ENCODE peak calls at places on chromosomes 12 and 14, in seven cellular contexts. X is type B pancreatic cell; I is EH; O is HFFc6; S is activated naive CD4-positive, alpha-beta T cell treated with anti-CD3 and anti-CD28 coated beads, Interleukin-2, amount 50 U/mL, for 16 hours; P is T-cell; J is activated T-cell treated with anti-CD3 and anti-CD28 coated beads for 4 hours. N is an unnamed sample.
A peak's percentile ranks its signal among the peaks of the same experiment; 100 is the strongest.

GRCh38 chr12:12927211-12928079 is 24.5 kb downstream of the GPRC5D start:
- DNase-seq in X (peak; percentile 82), I (no peak), O (no peak), S (peak; percentile 58), P (peak; percentile 53), J (no peak), N (no peak)

GRCh38 chr12:16608346-16608745 is 2.4 kb upstream of the LMO3 start:
- DNase-seq in X (no peak), I (no peak), O (no peak), S (no peak), P (no peak), J (no peak), N (no peak)

GRCh38 chr12:80625901-80626300 is 81.5 kb upstream of the MYF6 start:
- DNase-seq in X (no peak), I (peak; percentile 66), O (no peak), S (no peak), P (no peak), J (no peak), N (no peak)

GRCh38 chr12:96186902-96187301 is 7.3 kb upstream of the ELK3 start:
- DNase-seq in X (no peak), I (no peak), O (no peak), S (no peak), P (no peak), J (no peak), N (no peak)

GRCh38 chr14:49303952-49304516 is 282.1 kb downstream of the RPS29 start:
- DNase-seq in X (no peak), I (peak; percentile 15), O (no peak), S (no peak), P (no peak), J (no peak), N (no peak)

GRCh38 chr12:50110762-50111416 is 1.1 kb upstream of the COX14 start:
- DNase-seq in X (no peak), I (peak; percentile 75), O (peak; percentile 30), S (no peak), P (no peak), J (no peak), N (no peak)

GRCh38 chr12:57240926-57241555 is 9.9 kb downstream of the STAC3 start:
- DNase-seq in X (no peak), I (peak; percentile 35), O (peak; percentile 28), S (peak; percentile 39), P (no peak), J (no peak), N (no peak)

GRCh38 chr12:56763753-56764657 is 881 bp downstream of the HSD17B6 start:
- DNase-seq in X (no peak), I (peak; percentile 86), O (peak; percentile 65), S (no peak), P (no peak), J (no peak), N (no peak)

GRCh38 chr12:11765817-11766794 is 116.6 kb downstream of the ETV6 start:
- DNase-seq in X (no peak), I (peak; percentile 89), O (peak; percentile 35), S (peak; percentile 80), P (peak; percentile 48), J (peak; percentile 33), N (no peak)

GRCh38 chr14:80434574-80435321 is 223.4 kb upstream of the DIO2 start:
- DNase-seq in X (no peak), I (no peak), O (no peak), S (no peak), P (no peak), J (no peak), N (no peak)

GRCh38 chr12:11951209-11951608 is 119.5 kb upstream of the BCL2L14 start:
- DNase-seq in X (no peak), I (no peak), O (no peak), S (no peak), P (no peak), J (no peak), N (no peak)

GRCh38 chr12:105580841-105581352 is 250.4 kb downstream of the C12orf75 start:
- DNase-seq in X (no peak), I (peak; percentile 12), O (no peak), S (no peak), P (no peak), J (no peak), N (no peak)

GRCh38 chr14:23483216-23483854 is 13.8 kb downstream of the NGDN start:
- DNase-seq in X (no peak), I (peak; percentile 28), O (no peak), S (no peak), P (no peak), J (no peak), N (no peak)

GRCh38 chr14:31858868-31859267 is 218.2 kb upstream of the ARHGAP5 start:
- DNase-seq in X (no peak), I (peak; percentile 12), O (no peak), S (no peak), P (no peak), J (no peak), N (no peak)

GRCh38 chr12:49507139-49507538 is 31.7 kb upstream of the KCNH3 start:
- DNase-seq in X (no peak), I (peak; percentile 95), O (peak; percentile 95), S (no peak), P (no peak), J (no peak), N (peak; percentile 14)

GRCh38 chr12:126936181-126936851 is 1330.7 kb upstream of the TMEM132C start:
- DNase-seq in X (no peak), I (peak; percentile 15), O (peak; percentile 27), S (no peak), P (no peak), J (no peak), N (peak; percentile 89)

GRCh38 chr12:48998497-48999353 is 450 bp downstream of the DDN start:
- DNase-seq in X (no peak), I (peak; percentile 50), O (no peak), S (no peak), P (no peak), J (no peak), N (no peak)

GRCh38 chr12:14256555-14257169 is 108.8 kb upstream of the ATF7IP start:
- DNase-seq in X (no peak), I (peak; percentile 81), O (peak; percentile 64), S (peak; percentile 77), P (peak; percentile 75), J (peak; percentile 56), N (no peak)

GRCh38 chr14:93132472-93133065 is 16.8 kb upstream of the ITPK1 start:
- DNase-seq in X (no peak), I (peak; percentile 36), O (peak; percentile 19), S (no peak), P (no peak), J (no peak), N (no peak)

GRCh38 chr14:94424371-94424770 is 28.2 kb downstream of the SERPINA11 start:
- DNase-seq in X (no peak), I (no peak), O (no peak), S (no peak), P (no peak), J (no peak), N (no peak)

GRCh38 chr12:43501705-43502104 is 50.3 kb downstream of the ADAMTS20 start:
- DNase-seq in X (no peak), I (peak; percentile 25), O (peak; percentile 12), S (no peak), P (no peak), J (no peak), N (no peak)

GRCh38 chr12:119393685-119394084 is 59.2 kb downstream of the CCDC60 start:
- DNase-seq in X (no peak), I (no peak), O (no peak), S (no peak), P (no peak), J (no peak), N (no peak)

GRCh38 chr12:12999276-12999958 is 648 bp downstream of the HEBP1 start:
- DNase-seq in X (no peak), I (peak; percentile 50), O (no peak), S (no peak), P (no peak), J (no peak), N (no peak)

GRCh38 chr12:23502259-23502658 is 447.2 kb downstream of the SOX5 start:
- DNase-seq in X (no peak), I (no peak), O (no peak), S (no peak), P (no peak), J (no peak), N (no peak)

GRCh38 chr14:96902004-96902403 is 104.8 kb downstream of the VRK1 start:
- DNase-seq in X (no peak), I (no peak), O (no peak), S (no peak), P (no peak), J (no peak), N (peak; percentile 62)

GRCh38 chr14:93010543-93011541 is 87.9 kb downstream of the CHGA start:
- DNase-seq in X (no peak), I (no peak), O (no peak), S (no peak), P (no peak), J (no peak), N (no peak)

GRCh38 chr14:105748204-105748578 is 221.8 kb downstream of the TMEM121 start:
- DNase-seq in X (no peak), I (no peak), O (no peak), S (no peak), P (no peak), J (no peak), N (no peak)

GRCh38 chr12:95506707-95507523 is 33.0 kb downstream of the METAP2 start:
- DNase-seq in X (no peak), I (no peak), O (no peak), S (no peak), P (no peak), J (no peak), N (no peak)

GRCh38 chr12:78004451-78005093 is 173.9 kb downstream of the NAV3 start:
- DNase-seq in X (no peak), I (no peak), O (no peak), S (no peak), P (no peak), J (no peak), N (no peak)

GRCh38 chr12:110775997-110776396 is 33.3 kb upstream of the PPP1CC start:
- DNase-seq in X (no peak), I (no peak), O (no peak), S (no peak), P (no peak), J (no peak), N (no peak)

GRCh38 chr14:23623962-23624361 is 12.2 kb upstream of the DHRS2 start:
- DNase-seq in X (no peak), I (no peak), O (no peak), S (no peak), P (no peak), J (no peak), N (no peak)

GRCh38 chr12:130041983-130042812 is 120.1 kb upstream of the FZD10 start:
- DNase-seq in X (peak; percentile 92), I (no peak), O (no peak), S (peak; percentile 46), P (no peak), J (peak; percentile 16), N (no peak)

GRCh38 chr12:26158078-26158764 is 33.4 kb upstream of the BHLHE41 start:
- DNase-seq in X (no peak), I (no peak), O (no peak), S (no peak), P (no peak), J (no peak), N (no peak)

N was measured in esophagus muscularis mucosa.